ENCODE peak calls at places on chromosomes 2 and 18, in four cellular contexts. P is keratinocyte, B is NCI-H1436, Z is germinal center. Q is an unnamed sample.

GRCh38 chr2:223621901-223622300 is 19.7 kb upstream of the SCG2 start:
- DNase-seq in Z (no peak), P (no peak), B (no peak), Q (no peak)

GRCh38 chr2:132448771-132449170 is 32.2 kb downstream of the GPR39 start:
- DNase-seq in Z (peak), P (no peak), B (peak), Q (no peak)

GRCh38 chr2:119289093-119289492 is 65.5 kb downstream of the STEAP3 start:
- DNase-seq in Z (no peak), B (no peak), P (no peak), Q (no peak)

GRCh38 chr2:118443596-118443995 is 355.3 kb downstream of the INSIG2 start:
- DNase-seq in B (no peak), Z (no peak), P (no peak), Q (no peak)

GRCh38 chr2:237866119-237866621 is 6.7 kb downstream of the RAMP1 start:
- DNase-seq in P (no peak), B (no peak), Z (no peak), Q (no peak)

GRCh38 chr2:146489386-146489785 is 1355.4 kb upstream of the ACVR2A start:
- DNase-seq in B (no peak), Z (no peak), P (no peak), Q (no peak)

GRCh38 chr2:89818873-89819272 is 1127.4 kb downstream of the RPIA start:
- DNase-seq in B (no peak), P (no peak), Z (no peak), Q (no peak)

GRCh38 chr18:79733996-79734770 is 54.6 kb downstream of the CTDP1 start:
- DNase-seq in B (no peak), P (no peak), Z (no peak), Q (no peak)

GRCh38 chr2:74845217-74845751 is 11.4 kb downstream of the HK2 start:
- DNase-seq in B (no peak), Z (no peak), P (peak), Q (peak)

GRCh38 chr18:9366126-9366714 is 31.6 kb downstream of the TWSG1 start:
- DNase-seq in P (peak), Z (no peak), B (no peak), Q (no peak)

GRCh38 chr2:43018179-43019024 is 208.0 kb downstream of the ZFP36L2 start:
- DNase-seq in P (no peak), Z (no peak), B (no peak), Q (no peak)

GRCh38 chr18:55981712-55982475 is 393.9 kb upstream of the TCF4 start:
- DNase-seq in P (no peak), B (no peak), Z (no peak), Q (no peak)

GRCh38 chr2:240258685-240259084 is 118.2 kb upstream of the OTOS start:
- DNase-seq in B (no peak), P (no peak), Z (no peak), Q (no peak)

GRCh38 chr18:22026362-22026761 is 143.0 kb upstream of the GATA6 start:
- DNase-seq in P (no peak), B (no peak), Z (no peak), Q (no peak)

GRCh38 chr18:7658701-7659100 is 91.6 kb downstream of the PTPRM start:
- DNase-seq in B (no peak), P (no peak), Z (no peak), Q (no peak)

GRCh38 chr18:54672109-54672508 is 81.1 kb downstream of the DYNAP start:
- DNase-seq in Z (no peak), B (no peak), P (no peak), Q (no peak)

GRCh38 chr2:69754633-69755032 is 12.7 kb downstream of the ANXA4 start:
- DNase-seq in Z (no peak), B (no peak), P (no peak), Q (no peak)

GRCh38 chr2:223952280-223952968 is 4.8 kb upstream of the MRPL44 start:
- DNase-seq in Z (peak), P (no peak), B (no peak), Q (no peak)